ENCODE peak calls at places on chromosomes 6 and 20, in six cellular contexts. Q is OCI-LY7, X is MCF 10A, E is psoas muscle, P is tibial nerve, L is progenitor cell of endocrine pancreas. A is an unnamed sample.

GRCh38 chr6:14040042-14040441 is 77.5 kb upstream of the CD83 start:
- DNase-seq in Q (peak; percentile 7), X (no peak), E (no peak), P (no peak), L (no peak), A (no peak)

GRCh38 chr20:54085910-54086309 is 15.5 kb upstream of the BCAS1 start:
- DNase-seq in Q (no peak), X (no peak), E (no peak), P (no peak), L (no peak), A (no peak)

GRCh38 chr6:10177703-10178102 is 237.2 kb downstream of the TFAP2A start:
- DNase-seq in Q (no peak), X (peak; percentile 33), E (no peak), P (no peak), L (no peak), A (no peak)

GRCh38 chr6:3850451-3851203 is 1.5 kb downstream of the FAM50B start:
- DNase-seq in Q (no peak), X (no peak), E (no peak), P (no peak), L (no peak), A (peak; percentile 60)

GRCh38 chr6:28586273-28586672 is 60.6 kb downstream of the GPX5 start:
- DNase-seq in Q (no peak), X (peak; percentile 11), E (no peak), P (no peak), L (no peak), A (no peak)

GRCh38 chr20:10861619-10862018 is 187.8 kb upstream of the JAG1 start:
- DNase-seq in Q (no peak), X (peak; percentile 65), E (no peak), P (no peak), L (no peak), A (no peak)

GRCh38 chr6:19771753-19772336 is 65.3 kb upstream of the ID4 start:
- DNase-seq in Q (no peak), X (peak; percentile 58), E (no peak), P (no peak), L (no peak), A (no peak)

GRCh38 chr6:24858154-24858801 is 59.6 kb upstream of the ARMH2 start:
- DNase-seq in Q (peak; percentile 70), X (peak; percentile 85), E (no peak), P (no peak), L (no peak), A (peak; percentile 45)

GRCh38 chr6:23456396-23456795 is 669.6 kb upstream of the NRSN1 start:
- DNase-seq in Q (no peak), X (no peak), E (no peak), P (no peak), L (no peak), A (no peak)

GRCh38 chr20:5463007-5463686 is 146.4 kb upstream of the PROKR2 start:
- DNase-seq in Q (no peak), X (no peak), E (no peak), P (no peak), L (no peak), A (no peak)

GRCh38 chr20:20205141-20205861 is 153.0 kb downstream of the CFAP61 start:
- DNase-seq in Q (no peak), X (no peak), E (no peak), P (no peak), L (no peak), A (no peak)

GRCh38 chr6:100228437-100229424 is 234.7 kb upstream of the MCHR2 start:
- DNase-seq in Q (peak; percentile 76), X (peak; percentile 86), E (peak; percentile 69), P (peak; percentile 34), L (peak; percentile 48), A (peak; percentile 70)

GRCh38 chr20:53738039-53738944 is 144.7 kb upstream of the ZNF217 start:
- DNase-seq in Q (peak; percentile 48), X (no peak), E (peak; percentile 40), P (peak; percentile 41), L (peak; percentile 31), A (no peak)

GRCh38 chr6:35291491-35291890 is 6.1 kb upstream of the DEF6 start:
- DNase-seq in Q (no peak), X (no peak), E (no peak), P (no peak), L (no peak), A (no peak)

GRCh38 chr20:49248879-49249665 is 28.8 kb downstream of the ZNFX1 start:
- DNase-seq in Q (no peak), X (no peak), E (no peak), P (no peak), L (no peak), A (no peak)

GRCh38 chr6:160782228-160782627 is 80.2 kb downstream of the PLG start:
- DNase-seq in Q (no peak), X (no peak), E (no peak), P (no peak), L (no peak), A (no peak)

GRCh38 chr6:118705799-118706481 is 54.5 kb upstream of the CEP85L start:
- DNase-seq in Q (no peak), X (peak; percentile 75), E (no peak), P (no peak), L (no peak), A (peak; percentile 60)

GRCh38 chr6:133814797-133815196 is 74.1 kb upstream of the TCF21 start:
- DNase-seq in Q (no peak), X (peak; percentile 85), E (no peak), P (no peak), L (no peak), A (peak; percentile 8)

GRCh38 chr6:110688661-110689268 is 126.5 kb downstream of the CDK19 start:
- DNase-seq in Q (no peak), X (peak; percentile 45), E (no peak), P (no peak), L (no peak), A (no peak)
- TF ChIP-seq CTCF in Q (no peak), X (no peak), E (no peak), P (no peak), L (no peak), A (no peak)

DNA sequence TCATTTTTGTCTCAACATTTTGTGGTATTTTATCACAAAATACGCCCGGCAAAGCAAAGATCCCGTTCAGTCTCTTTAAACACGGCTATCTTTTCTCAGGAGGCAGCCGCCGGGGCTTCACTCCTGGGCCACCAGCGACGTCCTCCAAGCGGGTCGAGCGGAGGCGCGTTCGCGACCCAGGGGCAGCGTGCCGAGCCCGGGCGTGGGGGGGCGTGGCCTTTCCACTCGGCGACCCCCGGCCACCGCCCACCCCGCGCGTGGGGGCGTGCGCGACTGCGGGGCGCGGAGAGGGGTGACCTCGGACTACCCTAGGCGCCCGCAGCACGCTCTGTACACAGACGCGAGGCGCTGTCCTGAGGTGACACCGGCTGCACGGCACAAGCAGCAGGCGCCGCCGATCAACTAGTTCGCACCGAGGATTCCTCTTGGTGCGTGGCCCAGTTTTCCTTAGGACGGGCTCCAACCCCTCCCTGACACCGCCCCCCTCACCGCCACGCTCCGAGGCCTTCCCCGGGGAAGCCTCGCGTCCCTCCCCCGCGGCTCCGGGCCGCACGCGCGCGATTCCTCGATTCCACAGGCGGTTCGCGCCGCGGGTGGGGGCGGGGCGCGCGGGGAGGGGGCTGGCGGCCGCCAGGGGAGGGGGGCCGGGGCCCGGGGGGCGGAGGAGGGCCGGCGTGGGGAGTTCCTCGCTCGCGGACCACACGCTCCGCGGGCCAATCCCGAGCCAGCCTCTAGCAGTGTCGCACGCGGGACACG is 1.1 kb upstream of the JARID2 start:
- DNase-seq in Q (peak; percentile 74), X (peak; percentile 70), E (peak; percentile 87), P (peak; percentile 69), L (peak; percentile 50), A (peak; percentile 69)
- TF ChIP-seq CTCF in Q (peak; percentile 11), X (no peak), E (no peak), P (no peak), L (no peak), A (no peak)

DNA sequence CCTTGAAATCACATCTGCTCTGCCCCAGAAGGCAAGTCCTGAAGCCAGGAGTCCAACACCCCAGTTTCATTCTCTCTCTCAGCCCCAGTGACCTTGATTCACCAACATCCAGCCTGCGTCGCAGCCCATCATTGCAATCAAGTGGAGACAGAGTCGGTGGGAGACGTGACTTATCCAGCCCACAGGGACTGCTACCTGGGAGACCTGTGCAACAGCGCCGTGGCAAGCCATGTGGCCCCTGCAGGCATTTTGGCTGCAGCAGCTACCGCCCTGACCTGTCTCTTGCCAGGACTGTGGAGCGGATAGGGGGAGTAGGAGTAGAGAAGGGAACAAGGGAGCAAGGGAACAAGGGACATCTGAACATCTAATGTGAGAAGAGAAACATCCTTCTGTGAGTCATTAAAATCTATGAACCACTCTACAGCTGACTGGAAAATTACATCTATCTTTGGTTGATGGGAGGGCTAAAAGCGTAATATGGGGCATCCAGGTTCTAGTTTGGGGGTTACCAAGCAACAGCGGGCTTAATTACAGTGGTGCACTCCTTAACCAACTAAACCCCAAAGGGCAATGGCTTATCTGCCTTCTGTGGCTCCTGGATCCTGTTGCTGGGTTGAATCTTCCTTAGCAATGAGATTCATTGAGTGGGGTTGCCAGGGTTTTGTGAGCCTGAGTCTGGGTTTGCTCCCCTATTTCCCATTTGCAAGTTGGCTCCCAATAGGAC is 2.5 kb downstream of the LY6G6D start:
- DNase-seq in Q (no peak), X (peak; percentile 30), E (no peak), P (no peak), L (peak; percentile 34), A (no peak)
- TF ChIP-seq CTCF in Q (no peak), X (no peak), E (no peak), P (no peak), L (peak; percentile 57), A (no peak)

DNA sequence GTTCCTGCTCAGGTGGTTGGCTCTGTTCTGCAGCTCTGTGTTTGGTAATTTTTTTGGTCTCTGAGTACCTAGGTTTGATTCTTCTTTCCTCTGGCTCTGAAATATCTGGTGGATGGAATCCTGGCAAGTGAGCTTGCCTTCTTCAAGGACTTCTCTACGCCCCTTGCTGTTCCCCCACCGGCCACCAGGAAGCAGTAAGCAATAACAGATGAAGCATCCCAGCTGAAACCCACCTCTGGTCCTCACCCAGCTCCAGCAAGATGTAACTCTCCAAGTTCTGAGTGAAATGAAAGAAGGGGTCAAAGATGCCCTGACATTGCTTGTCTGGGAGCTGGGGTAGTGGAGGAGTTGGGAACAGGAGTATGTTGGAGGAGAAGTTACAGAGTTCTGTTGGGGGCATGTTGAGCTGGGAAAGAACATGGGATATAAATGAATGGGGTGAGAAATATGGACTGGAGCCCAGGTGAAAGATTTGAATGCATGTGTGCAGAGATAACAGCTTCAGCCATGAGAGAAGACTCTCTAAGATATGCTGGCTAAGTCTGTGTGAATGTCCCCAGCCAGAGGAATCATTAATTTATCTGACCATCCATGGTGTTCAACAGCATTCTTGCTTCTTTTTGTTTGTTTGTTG is 51.3 kb upstream of the GLP1R start:
- DNase-seq in Q (peak; percentile 26), X (peak; percentile 30), E (no peak), P (no peak), L (peak; percentile 59), A (peak; percentile 74)
- TF ChIP-seq CTCF in Q (peak; percentile 78), X (peak; percentile 29), E (peak; percentile 43), P (no peak), L (peak; percentile 88), A (peak; percentile 72)

DNA sequence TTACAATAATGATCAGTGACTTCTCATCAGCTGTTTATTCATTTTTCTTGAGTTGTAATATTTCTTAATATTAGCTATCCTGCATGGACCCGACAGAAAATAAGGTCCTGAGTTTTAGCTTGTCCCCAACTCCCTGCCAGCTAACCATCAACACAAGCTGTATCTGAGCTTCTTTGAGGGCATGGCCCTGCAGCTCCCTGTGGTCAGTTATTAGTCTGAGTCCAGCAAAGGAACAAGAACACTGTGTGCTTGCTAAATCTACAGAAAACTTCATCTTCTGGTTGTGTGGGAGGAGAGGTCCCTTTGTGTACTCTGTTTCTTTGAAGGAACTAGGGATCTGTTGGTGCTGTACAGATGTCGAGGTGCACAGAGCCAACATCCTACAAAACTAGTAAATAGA is 248.3 kb downstream of the LAMA2 start:
- DNase-seq in Q (no peak), X (no peak), E (peak; percentile 41), P (peak; percentile 60), L (no peak), A (no peak)
- TF ChIP-seq CTCF in Q (no peak), X (no peak), E (no peak), P (no peak), L (no peak), A (no peak)

GRCh38 chr6:40924832-40925231 is 114.2 kb downstream of the UNC5CL start:
- DNase-seq in Q (no peak), X (no peak), E (no peak), P (no peak), L (no peak), A (no peak)
- TF ChIP-seq CTCF in Q (no peak), X (no peak), E (no peak), P (no peak), L (no peak), A (no peak)